ENCODE peak calls at places on chromosomes 11 and 22, in seven cellular contexts. G is Peyer's patch, H is IMR-90, Y is A549, W is Calu3, D is AG04449, A is NB4. O is an unnamed sample.

GRCh38 chr22:20430641-20431519 is 6.7 kb downstream of the SCARF2 start:
- DNase-seq in G (peak), H (no peak), Y (peak), W (peak), D (no peak), A (peak), O (no peak)

GRCh38 chr11:96579642-96580041 is 189.8 kb downstream of the JRKL start:
- DNase-seq in G (no peak), H (no peak), Y (no peak), W (no peak), D (no peak), A (no peak), O (no peak)

GRCh38 chr11:31437742-31438435 is 68.2 kb downstream of the DNAJC24 start:
- DNase-seq in G (no peak), H (peak), Y (no peak), W (no peak), D (peak), A (no peak), O (no peak)

GRCh38 chr11:68353669-68354068 is 41.3 kb downstream of the LRP5 start:
- DNase-seq in G (no peak), H (no peak), Y (no peak), W (no peak), D (no peak), A (no peak), O (no peak)

GRCh38 chr11:3105791-3106735 is 48.8 kb upstream of the CARS1 start:
- DNase-seq in G (peak), H (no peak), Y (no peak), W (no peak), D (no peak), A (no peak), O (no peak)

GRCh38 chr11:122095950-122096942 is 19.8 kb downstream of the BLID start:
- DNase-seq in G (no peak), H (peak), Y (no peak), W (no peak), D (no peak), A (no peak), O (no peak)

GRCh38 chr11:108825381-108825780 is 160.5 kb downstream of the DDX10 start:
- DNase-seq in G (no peak), H (peak), Y (no peak), W (no peak), D (no peak), A (no peak), O (no peak)

GRCh38 chr11:111990381-111990780 is 34.8 kb upstream of the DLAT start:
- DNase-seq in G (no peak), H (no peak), Y (no peak), W (no peak), D (no peak), A (no peak), O (no peak)

GRCh38 chr22:32764330-32765116 is 37.0 kb upstream of the TIMP3 start:
- DNase-seq in G (peak), H (peak), Y (peak), W (no peak), D (peak), A (peak), O (no peak)

DNA sequence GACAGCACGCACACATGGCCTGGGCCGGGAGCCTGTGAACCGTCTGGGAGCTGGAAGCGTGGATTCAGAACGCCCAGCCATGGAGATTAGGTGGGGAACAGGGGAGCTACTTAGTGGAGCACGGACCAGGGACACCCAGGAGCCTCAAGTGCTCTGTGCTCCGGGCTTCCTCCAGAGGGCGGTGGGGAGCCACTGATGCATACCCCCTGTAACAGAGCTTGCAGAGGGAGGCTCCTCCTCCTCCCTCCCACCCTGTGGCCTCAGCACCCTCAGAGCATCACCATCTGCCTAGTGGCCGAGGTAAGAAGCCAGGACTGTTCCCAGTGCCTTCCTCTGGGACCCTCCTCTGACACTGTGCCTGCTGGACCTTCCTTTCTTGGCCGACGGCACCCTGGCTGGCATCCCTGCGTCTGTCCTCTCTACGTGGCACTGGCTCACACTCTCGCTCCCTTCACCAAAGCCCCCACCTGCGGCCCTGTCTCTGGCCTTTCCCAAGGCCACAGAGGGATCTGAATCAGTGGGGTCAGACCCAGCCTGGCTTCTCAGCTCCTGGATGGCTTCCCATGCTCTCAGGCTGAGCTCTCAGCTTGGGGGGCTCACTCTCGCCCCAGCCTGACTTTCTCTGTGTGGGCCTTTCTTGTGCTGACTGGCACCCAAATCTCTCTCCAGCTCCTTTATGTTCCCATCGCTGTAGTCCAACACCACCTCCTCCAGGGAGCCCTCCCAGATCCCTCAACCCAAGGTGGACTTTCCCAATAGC is 780.9 kb downstream of the BRD1 start:
- DNase-seq in G (peak), H (no peak), Y (peak), W (peak), D (no peak), A (peak), O (no peak)
- TF ChIP-seq CTCF in G (peak), H (no peak), Y (peak), W (no peak), D (no peak), A (peak), O (peak)

GRCh38 chr22:23857606-23858483 is at the start of gene SLC2A11:
- DNase-seq in G (peak), H (peak), Y (peak), W (peak), D (peak), A (peak), O (peak)
- TF ChIP-seq CTCF in G (peak), H (peak), Y (no peak), W (peak), D (peak), A (no peak), O (no peak)

GRCh38 chr22:29609139-29609538 is 5.7 kb downstream of the NF2 start:
- DNase-seq in G (no peak), H (no peak), Y (peak), W (no peak), D (no peak), A (no peak), O (no peak)
- TF ChIP-seq CTCF in G (no peak), H (peak), Y (peak), W (no peak), D (no peak), A (no peak), O (no peak)

GRCh38 chr11:102800774-102801173 is 2.8 kb upstream of the MMP1 start:
- DNase-seq in G (no peak), H (no peak), Y (no peak), W (no peak), D (no peak), A (no peak), O (no peak)
- TF ChIP-seq CTCF in G (no peak), H (no peak), Y (no peak), W (no peak), D (no peak), A (no peak), O (no peak)

GRCh38 chr22:46681010-46681409 is 57.0 kb downstream of the CERK start:
- DNase-seq in G (no peak), H (no peak), Y (peak), W (no peak), D (no peak), A (peak), O (no peak)
- TF ChIP-seq CTCF in G (peak), H (peak), Y (no peak), W (no peak), D (no peak), A (peak), O (peak)

GRCh38 chr11:60367896-60368295 is 10.4 kb upstream of the MS4A7 start:
- DNase-seq in G (no peak), H (no peak), Y (no peak), W (no peak), D (no peak), A (no peak), O (no peak)

GRCh38 chr11:60372767-60373166 is 5.6 kb upstream of the MS4A7 start:
- DNase-seq in G (no peak), H (no peak), Y (no peak), W (no peak), D (no peak), A (no peak), O (no peak)

GRCh38 chr11:60370811-60371297 is 7.5 kb upstream of the MS4A7 start:
- DNase-seq in G (no peak), H (no peak), Y (peak), W (no peak), D (no peak), A (no peak), O (no peak)

GRCh38 chr11:60371854-60372253 is 6.5 kb upstream of the MS4A7 start:
- DNase-seq in G (no peak), H (no peak), Y (no peak), W (no peak), D (no peak), A (no peak), O (no peak)

GRCh38 chr11:60370252-60370810 is 8.0 kb upstream of the MS4A7 start:
- DNase-seq in G (no peak), H (no peak), Y (no peak), W (no peak), D (no peak), A (no peak), O (no peak)
- TF ChIP-seq CTCF in G (no peak), H (no peak), Y (no peak), W (no peak), D (no peak), A (no peak), O (no peak)